ENCODE peak calls at places on chromosome 11, in six cellular contexts. O, I, L, U, F and H are unnamed samples.

GRCh38 chr11:37973926-37974325 is 1375.9 kb upstream of the RAG2 start:
- DNase-seq in O (no peak), I (peak), L (no peak), U (no peak), F (no peak), H (no peak)

GRCh38 chr11:110335358-110335757 is 38.9 kb upstream of the RDX start:
- DNase-seq in O (no peak), I (no peak), L (no peak), U (no peak), F (no peak), H (no peak)

GRCh38 chr11:44978279-44978960 is 27.7 kb upstream of the TP53I11 start:
- DNase-seq in O (no peak), I (no peak), L (no peak), U (no peak), F (no peak), H (no peak)

GRCh38 chr11:69863544-69864200 is 44.5 kb upstream of the FGF3 start:
- DNase-seq in O (no peak), I (no peak), L (no peak), U (no peak), F (no peak), H (no peak)

GRCh38 chr11:113528982-113529381 is 53.8 kb upstream of the DRD2 start:
- DNase-seq in O (no peak), I (peak), L (no peak), U (no peak), F (no peak), H (no peak)

GRCh38 chr11:118485273-118485672 is 42.0 kb upstream of the TTC36 start:
- DNase-seq in O (no peak), I (no peak), L (no peak), U (no peak), F (no peak), H (peak)

GRCh38 chr11:91742155-91742554 is 482.5 kb upstream of the FAT3 start:
- DNase-seq in O (no peak), I (no peak), L (no peak), U (no peak), F (no peak), H (no peak)

GRCh38 chr11:7196396-7197146 is 55.1 kb upstream of the SYT9 start:
- DNase-seq in O (no peak), I (no peak), L (no peak), U (no peak), F (no peak), H (no peak)

GRCh38 chr11:119356349-119357031 is 10.0 kb upstream of the MFRP start:
- DNase-seq in O (peak), I (no peak), L (peak), U (peak), F (no peak), H (peak)

GRCh38 chr11:2529636-2530035 is 84.8 kb downstream of the KCNQ1 start:
- DNase-seq in O (no peak), I (no peak), L (no peak), U (no peak), F (no peak), H (no peak)

GRCh38 chr11:2825886-2826678 is 59.5 kb downstream of the CDKN1C start:
- DNase-seq in O (no peak), I (peak), L (no peak), U (no peak), F (peak), H (no peak)

GRCh38 chr11:63951779-63952536 is 13.2 kb downstream of the NAA40 start:
- DNase-seq in O (peak), I (peak), L (no peak), U (no peak), F (no peak), H (no peak)

GRCh38 chr11:99066609-99067008 is 45.9 kb downstream of the CNTN5 start:
- DNase-seq in O (no peak), I (no peak), L (no peak), U (no peak), F (no peak), H (no peak)

GRCh38 chr11:116193321-116194114 is 579.3 kb downstream of the BUD13 start:
- DNase-seq in O (no peak), I (peak), L (no peak), U (no peak), F (no peak), H (no peak)

GRCh38 chr11:1622076-1622475 is at the start of gene KRTAP5-4:
- DNase-seq in O (no peak), I (no peak), L (no peak), U (no peak), F (no peak), H (no peak)

GRCh38 chr11:61542024-61542461 is 33.5 kb downstream of the LRRC10B start:
- DNase-seq in O (no peak), I (no peak), L (peak), U (no peak), F (no peak), H (no peak)

GRCh38 chr11:122983438-122984185 is 2.0 kb upstream of the BSX start:
- DNase-seq in O (no peak), I (no peak), L (peak), U (no peak), F (no peak), H (no peak)

GRCh38 chr11:127620660-127621059 is 620.1 kb upstream of the KIRREL3 start:
- DNase-seq in O (no peak), I (peak), L (no peak), U (no peak), F (no peak), H (no peak)

GRCh38 chr11:94647926-94648325 is 80.8 kb downstream of the PIWIL4 start:
- DNase-seq in O (no peak), I (no peak), L (no peak), U (no peak), F (no peak), H (no peak)

GRCh38 chr11:69265210-69265609 is 28.7 kb upstream of the MYEOV start:
- DNase-seq in O (no peak), I (no peak), L (no peak), U (no peak), F (no peak), H (no peak)

GRCh38 chr11:31641477-31642062 is 132.0 kb downstream of the ELP4 start:
- DNase-seq in O (no peak), I (no peak), L (peak), U (no peak), F (no peak), H (no peak)

GRCh38 chr11:30465192-30465591 is 121.0 kb downstream of the MPPED2 start:
- DNase-seq in O (no peak), I (no peak), L (no peak), U (no peak), F (no peak), H (no peak)

GRCh38 chr11:79110796-79111195 is 330.0 kb downstream of the TENM4 start:
- DNase-seq in O (no peak), I (no peak), L (no peak), U (no peak), F (no peak), H (no peak)